ENCODE peak calls at places on chromosomes 7 and 10, in seven cellular contexts. One of them, this sample, is unnamed.

GRCh38 chr7:11858668-11859302 is 26.8 kb upstream of the THSD7A start:
- DNase-seq in stimulated activated naive B cell treated with anti-CD40 and anti-IgM and Interleukin-4, amounts not matched to agents 10 μg/mL and 1 μg/mL and 100 μg/mL, for 72 hours: no peak
- DNase-seq in iris pigment epithelial cell: peak
- DNase-seq in hypothalamus: no peak
- DNase-seq in stimulated activated CD4-positive, alpha-beta T cell treated with anti-CD3 and anti-CD28 coated beads, Interleukin-4, amount 100 ng/mL, for 1 hour: no peak
- DNase-seq in neural crest cell: no peak
- DNase-seq in HS-5: no peak
- DNase-seq in this sample: no peak

GRCh38 chr10:7264313-7264741 is 146.5 kb downstream of the SFMBT2 start:
- DNase-seq in stimulated activated naive B cell treated with anti-CD40 and anti-IgM and Interleukin-4, amounts not matched to agents 10 μg/mL and 1 μg/mL and 100 μg/mL, for 72 hours: no peak
- DNase-seq in iris pigment epithelial cell: peak
- DNase-seq in hypothalamus: no peak
- DNase-seq in stimulated activated CD4-positive, alpha-beta T cell treated with anti-CD3 and anti-CD28 coated beads, Interleukin-4, amount 100 ng/mL, for 1 hour: no peak
- DNase-seq in neural crest cell: no peak
- DNase-seq in HS-5: no peak
- DNase-seq in this sample: no peak

GRCh38 chr10:81863771-81864170 is 11.2 kb upstream of the NRG3 start:
- DNase-seq in stimulated activated naive B cell treated with anti-CD40 and anti-IgM and Interleukin-4, amounts not matched to agents 10 μg/mL and 1 μg/mL and 100 μg/mL, for 72 hours: no peak
- DNase-seq in iris pigment epithelial cell: no peak
- DNase-seq in hypothalamus: no peak
- DNase-seq in stimulated activated CD4-positive, alpha-beta T cell treated with anti-CD3 and anti-CD28 coated beads, Interleukin-4, amount 100 ng/mL, for 1 hour: no peak
- DNase-seq in neural crest cell: no peak
- DNase-seq in HS-5: no peak
- DNase-seq in this sample: no peak

GRCh38 chr10:101123815-101124617 is 7.1 kb upstream of the TLX1 start:
- DNase-seq in stimulated activated naive B cell treated with anti-CD40 and anti-IgM and Interleukin-4, amounts not matched to agents 10 μg/mL and 1 μg/mL and 100 μg/mL, for 72 hours: no peak
- DNase-seq in iris pigment epithelial cell: no peak
- DNase-seq in hypothalamus: no peak
- DNase-seq in stimulated activated CD4-positive, alpha-beta T cell treated with anti-CD3 and anti-CD28 coated beads, Interleukin-4, amount 100 ng/mL, for 1 hour: no peak
- DNase-seq in neural crest cell: no peak
- DNase-seq in HS-5: no peak
- DNase-seq in this sample: no peak

GRCh38 chr7:73904219-73905136 is 43.5 kb downstream of the TMEM270 start:
- DNase-seq in stimulated activated naive B cell treated with anti-CD40 and anti-IgM and Interleukin-4, amounts not matched to agents 10 μg/mL and 1 μg/mL and 100 μg/mL, for 72 hours: no peak
- DNase-seq in iris pigment epithelial cell: no peak
- DNase-seq in hypothalamus: no peak
- DNase-seq in stimulated activated CD4-positive, alpha-beta T cell treated with anti-CD3 and anti-CD28 coated beads, Interleukin-4, amount 100 ng/mL, for 1 hour: no peak
- DNase-seq in neural crest cell: no peak
- DNase-seq in HS-5: no peak
- DNase-seq in this sample: no peak

GRCh38 chr10:115624448-115624847 is 531.3 kb downstream of the ATRNL1 start:
- DNase-seq in stimulated activated naive B cell treated with anti-CD40 and anti-IgM and Interleukin-4, amounts not matched to agents 10 μg/mL and 1 μg/mL and 100 μg/mL, for 72 hours: no peak
- DNase-seq in iris pigment epithelial cell: peak
- DNase-seq in hypothalamus: no peak
- DNase-seq in stimulated activated CD4-positive, alpha-beta T cell treated with anti-CD3 and anti-CD28 coated beads, Interleukin-4, amount 100 ng/mL, for 1 hour: no peak
- DNase-seq in neural crest cell: no peak
- DNase-seq in HS-5: peak
- DNase-seq in this sample: no peak

GRCh38 chr7:158881731-158882130 is 25.4 kb downstream of the DYNC2I1 start:
- DNase-seq in stimulated activated naive B cell treated with anti-CD40 and anti-IgM and Interleukin-4, amounts not matched to agents 10 μg/mL and 1 μg/mL and 100 μg/mL, for 72 hours: no peak
- DNase-seq in iris pigment epithelial cell: no peak
- DNase-seq in hypothalamus: no peak
- DNase-seq in stimulated activated CD4-positive, alpha-beta T cell treated with anti-CD3 and anti-CD28 coated beads, Interleukin-4, amount 100 ng/mL, for 1 hour: no peak
- DNase-seq in neural crest cell: no peak
- DNase-seq in HS-5: no peak
- DNase-seq in this sample: no peak

GRCh38 chr10:51300617-51301350 is 226.5 kb downstream of the PRKG1 start:
- DNase-seq in stimulated activated naive B cell treated with anti-CD40 and anti-IgM and Interleukin-4, amounts not matched to agents 10 μg/mL and 1 μg/mL and 100 μg/mL, for 72 hours: no peak
- DNase-seq in iris pigment epithelial cell: no peak
- DNase-seq in hypothalamus: no peak
- DNase-seq in stimulated activated CD4-positive, alpha-beta T cell treated with anti-CD3 and anti-CD28 coated beads, Interleukin-4, amount 100 ng/mL, for 1 hour: no peak
- DNase-seq in neural crest cell: no peak
- DNase-seq in HS-5: no peak
- DNase-seq in this sample: no peak

GRCh38 chr10:89389254-89389653 is 3.2 kb upstream of the IFIT1 start:
- DNase-seq in stimulated activated naive B cell treated with anti-CD40 and anti-IgM and Interleukin-4, amounts not matched to agents 10 μg/mL and 1 μg/mL and 100 μg/mL, for 72 hours: no peak
- DNase-seq in iris pigment epithelial cell: no peak
- DNase-seq in hypothalamus: no peak
- DNase-seq in stimulated activated CD4-positive, alpha-beta T cell treated with anti-CD3 and anti-CD28 coated beads, Interleukin-4, amount 100 ng/mL, for 1 hour: no peak
- DNase-seq in neural crest cell: no peak
- DNase-seq in HS-5: no peak
- DNase-seq in this sample: peak

GRCh38 chr10:66252986-66253385 is 672.9 kb upstream of the LRRTM3 start:
- DNase-seq in stimulated activated naive B cell treated with anti-CD40 and anti-IgM and Interleukin-4, amounts not matched to agents 10 μg/mL and 1 μg/mL and 100 μg/mL, for 72 hours: no peak
- DNase-seq in iris pigment epithelial cell: no peak
- DNase-seq in hypothalamus: no peak
- DNase-seq in stimulated activated CD4-positive, alpha-beta T cell treated with anti-CD3 and anti-CD28 coated beads, Interleukin-4, amount 100 ng/mL, for 1 hour: no peak
- DNase-seq in neural crest cell: no peak
- DNase-seq in HS-5: no peak
- DNase-seq in this sample: no peak

GRCh38 chr7:123784263-123784662 is 35.5 kb upstream of the WASL start:
- DNase-seq in stimulated activated naive B cell treated with anti-CD40 and anti-IgM and Interleukin-4, amounts not matched to agents 10 μg/mL and 1 μg/mL and 100 μg/mL, for 72 hours: no peak
- DNase-seq in iris pigment epithelial cell: peak
- DNase-seq in hypothalamus: no peak
- DNase-seq in stimulated activated CD4-positive, alpha-beta T cell treated with anti-CD3 and anti-CD28 coated beads, Interleukin-4, amount 100 ng/mL, for 1 hour: no peak
- DNase-seq in neural crest cell: no peak
- DNase-seq in HS-5: no peak
- DNase-seq in this sample: no peak

GRCh38 chr10:97349752-97350117 is 15.2 kb upstream of the FRAT2 start:
- DNase-seq in stimulated activated naive B cell treated with anti-CD40 and anti-IgM and Interleukin-4, amounts not matched to agents 10 μg/mL and 1 μg/mL and 100 μg/mL, for 72 hours: no peak
- DNase-seq in iris pigment epithelial cell: no peak
- DNase-seq in hypothalamus: no peak
- DNase-seq in stimulated activated CD4-positive, alpha-beta T cell treated with anti-CD3 and anti-CD28 coated beads, Interleukin-4, amount 100 ng/mL, for 1 hour: no peak
- DNase-seq in neural crest cell: no peak
- DNase-seq in HS-5: no peak
- DNase-seq in this sample: no peak

GRCh38 chr7:79534128-79534527 is 80.7 kb upstream of the MAGI2 start:
- DNase-seq in stimulated activated naive B cell treated with anti-CD40 and anti-IgM and Interleukin-4, amounts not matched to agents 10 μg/mL and 1 μg/mL and 100 μg/mL, for 72 hours: no peak
- DNase-seq in iris pigment epithelial cell: no peak
- DNase-seq in hypothalamus: no peak
- DNase-seq in stimulated activated CD4-positive, alpha-beta T cell treated with anti-CD3 and anti-CD28 coated beads, Interleukin-4, amount 100 ng/mL, for 1 hour: no peak
- DNase-seq in neural crest cell: no peak
- DNase-seq in HS-5: no peak
- DNase-seq in this sample: no peak

GRCh38 chr10:112262556-112262955 is 20.6 kb upstream of the TECTB start:
- DNase-seq in stimulated activated naive B cell treated with anti-CD40 and anti-IgM and Interleukin-4, amounts not matched to agents 10 μg/mL and 1 μg/mL and 100 μg/mL, for 72 hours: no peak
- DNase-seq in iris pigment epithelial cell: no peak
- DNase-seq in hypothalamus: no peak
- DNase-seq in stimulated activated CD4-positive, alpha-beta T cell treated with anti-CD3 and anti-CD28 coated beads, Interleukin-4, amount 100 ng/mL, for 1 hour: no peak
- DNase-seq in neural crest cell: no peak
- DNase-seq in HS-5: no peak
- DNase-seq in this sample: no peak

This sample was measured in HAP-1.